ENCODE peak calls at places on chromosome 1, in ten cellular contexts. S is AG08396; D is uterus; W is GM20000; R is activated CD4-positive, alpha-beta T cell treated with anti-CD3 and anti-CD28 coated beads, Interleukin-2, amount 50 U/mL, for 1 hour; M is HEK293T; V is pancreas; E is SHP77; X is germinal center; T is GM19239. Q is an unnamed sample.

GRCh38 chr1:239274242-239274830 is 112.0 kb upstream of the CHRM3 start:
- DNase-seq in V (no peak), T (no peak), E (no peak), W (no peak), R (no peak), S (no peak), D (no peak), M (no peak), X (no peak), Q (no peak)

GRCh38 chr1:51924455-51924854 is 45.9 kb upstream of the NRDC start:
- DNase-seq in T (no peak), R (no peak), W (peak), M (no peak), E (no peak), S (peak), D (no peak), X (no peak), V (no peak), Q (no peak)

GRCh38 chr1:202700061-202700460 is 10.2 kb downstream of the SYT2 start:
- DNase-seq in X (no peak), M (no peak), D (no peak), V (no peak), S (no peak), T (no peak), R (no peak), W (no peak), E (no peak), Q (no peak)

GRCh38 chr1:155591770-155592169 is 18.2 kb upstream of the MSTO1 start:
- DNase-seq in T (peak), S (peak), X (peak), M (peak), V (no peak), W (peak), E (peak), R (no peak), D (peak), Q (peak)

GRCh38 chr1:116910379-116911165 is 856 bp downstream of the PTGFRN start:
- DNase-seq in W (peak), T (no peak), V (peak), D (peak), X (peak), E (no peak), S (no peak), M (peak), R (peak), Q (no peak)

GRCh38 chr1:65235867-65236805 is 73.2 kb upstream of the DNAJC6 start:
- DNase-seq in D (no peak), S (no peak), T (no peak), M (peak), E (peak), X (peak), V (no peak), R (no peak), W (no peak), Q (peak)

GRCh38 chr1:174160109-174160473 is 771 bp downstream of the RABGAP1L start:
- DNase-seq in V (peak), R (peak), X (peak), S (peak), T (no peak), W (peak), D (peak), E (peak), M (peak), Q (no peak)

GRCh38 chr1:188769181-188769580 is 1708.5 kb downstream of the BRINP3 start:
- DNase-seq in T (no peak), V (no peak), E (no peak), M (no peak), S (no peak), X (no peak), R (no peak), D (no peak), W (no peak), Q (no peak)

GRCh38 chr1:114956570-114956969 is 73.1 kb upstream of the TSHB start:
- DNase-seq in T (no peak), D (no peak), M (peak), E (no peak), X (no peak), R (no peak), S (peak), V (no peak), W (no peak), Q (no peak)

GRCh38 chr1:184823080-184823479 is 68.4 kb upstream of the EDEM3 start:
- DNase-seq in S (no peak), D (peak), E (no peak), R (no peak), M (peak), W (no peak), V (no peak), T (no peak), X (no peak), Q (no peak)

Q was measured in AML-193.